ENCODE peak calls at places on chromosomes 3 and 15, in eight cellular contexts. R, A, Z, P, H, S, D and G are unnamed samples.

GRCh38 chr15:85752591-85752990 is 42.1 kb downstream of the KLHL25 start:
- DNase-seq in S (no peak), D (no peak), A (peak), Z (no peak), H (no peak), P (peak), R (no peak), G (peak)

GRCh38 chr3:197009532-197010019 is 20.0 kb downstream of the MELTF start:
- DNase-seq in D (no peak), P (no peak), R (no peak), Z (no peak), H (no peak), A (no peak), S (no peak), G (no peak)

GRCh38 chr3:136350132-136350531 is 100.0 kb downstream of the PCCB start:
- DNase-seq in H (no peak), S (peak), R (peak), Z (peak), D (no peak), A (no peak), P (peak), G (no peak)

GRCh38 chr3:120177151-120177550 is 82.9 kb upstream of the GSK3B start:
- DNase-seq in D (peak), A (no peak), P (no peak), Z (peak), R (peak), H (peak), S (peak), G (no peak)

GRCh38 chr3:153099131-153099530 is 62.9 kb upstream of the RAP2B start:
- DNase-seq in P (no peak), D (no peak), S (no peak), Z (no peak), A (no peak), H (no peak), R (no peak), G (no peak)

GRCh38 chr3:38168151-38168987 is 3.0 kb downstream of the OXSR1 start:
- DNase-seq in P (no peak), S (peak), A (no peak), R (no peak), D (no peak), Z (peak), H (no peak), G (no peak)

GRCh38 chr3:65665922-65666321 is 372.8 kb downstream of the MAGI1 start:
- DNase-seq in Z (no peak), S (no peak), H (no peak), P (no peak), R (no peak), A (no peak), D (no peak), G (no peak)

GRCh38 chr3:147775411-147775810 is 366.2 kb downstream of the ZIC1 start:
- DNase-seq in P (no peak), S (no peak), R (no peak), H (no peak), D (no peak), A (no peak), Z (no peak), G (no peak)

GRCh38 chr3:102090646-102091045 is 241.3 kb downstream of the NFKBIZ start:
- DNase-seq in R (no peak), D (no peak), Z (no peak), A (no peak), P (no peak), S (peak), H (no peak), G (no peak)
- H3K27ac ChIP-seq in R (peak), D (no peak), Z (no peak), A (peak), P (no peak), S (no peak), H (no peak), G (no peak)

GRCh38 chr15:80323285-80323684 is 71.3 kb upstream of the CTXND1 start:
- DNase-seq in S (no peak), Z (no peak), H (no peak), A (no peak), P (no peak), D (no peak), R (no peak), G (no peak)
- TF ChIP-seq CTCF in S (no peak), Z (peak), H (no peak), A (no peak), P (no peak), D (no peak), R (no peak), G (no peak)

GRCh38 chr15:60004019-60004845 is at the start of gene FOXB1:
- DNase-seq in D (no peak), A (no peak), S (no peak), H (no peak), Z (no peak), R (peak), P (no peak), G (no peak)

GRCh38 chr15:60001642-60002527 is 2.2 kb upstream of the FOXB1 start:
- DNase-seq in D (no peak), H (no peak), S (no peak), P (no peak), Z (no peak), A (no peak), R (no peak), G (no peak)

GRCh38 chr15:60003243-60004018 is 680 bp upstream of the FOXB1 start:
- DNase-seq in D (no peak), S (no peak), P (no peak), A (no peak), H (no peak), R (no peak), Z (no peak), G (no peak)

GRCh38 chr15:60000824-60001641 is 3.1 kb upstream of the FOXB1 start:
- DNase-seq in P (no peak), H (no peak), S (no peak), D (no peak), Z (no peak), R (no peak), A (no peak), G (no peak)

DNA sequence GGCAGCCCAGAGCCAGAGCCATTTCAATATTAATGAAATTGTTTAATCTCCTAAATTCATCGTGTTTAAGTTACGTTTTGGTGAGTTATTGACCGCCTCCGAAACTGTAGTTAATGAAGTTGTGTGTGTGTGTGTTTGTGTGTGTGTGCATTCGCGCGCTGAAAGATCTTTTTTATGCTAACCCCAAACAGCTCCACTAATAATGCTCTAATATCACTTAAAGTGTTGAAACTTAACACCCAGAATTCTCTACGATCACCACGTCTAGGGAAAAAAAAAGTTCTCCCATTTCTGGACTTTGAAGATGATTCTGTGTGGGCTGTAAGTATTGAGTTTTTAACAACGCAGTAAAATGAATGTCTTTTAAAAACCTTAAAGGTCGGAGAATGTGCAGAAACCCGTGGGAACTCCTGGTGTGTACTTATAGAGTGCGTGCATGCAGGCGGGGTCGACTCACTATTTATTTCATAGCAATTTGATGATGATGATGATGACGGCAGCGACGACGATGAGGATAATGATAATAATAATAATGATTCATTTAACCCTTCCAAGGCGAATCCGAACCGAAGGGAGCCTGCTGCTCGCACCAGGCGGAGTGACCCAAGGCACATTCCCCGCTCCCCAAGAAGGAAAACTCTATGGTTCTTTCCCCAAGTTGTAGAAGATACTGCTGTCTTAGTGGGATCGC is 1.4 kb upstream of the FOXB1 start:
- DNase-seq in D (no peak), A (no peak), R (no peak), H (no peak), P (no peak), S (peak), Z (no peak), G (no peak)
- H3K4me3 ChIP-seq in D (no peak), A (no peak), R (no peak), H (no peak), P (no peak), S (no peak), Z (no peak), G (no peak)

DNA sequence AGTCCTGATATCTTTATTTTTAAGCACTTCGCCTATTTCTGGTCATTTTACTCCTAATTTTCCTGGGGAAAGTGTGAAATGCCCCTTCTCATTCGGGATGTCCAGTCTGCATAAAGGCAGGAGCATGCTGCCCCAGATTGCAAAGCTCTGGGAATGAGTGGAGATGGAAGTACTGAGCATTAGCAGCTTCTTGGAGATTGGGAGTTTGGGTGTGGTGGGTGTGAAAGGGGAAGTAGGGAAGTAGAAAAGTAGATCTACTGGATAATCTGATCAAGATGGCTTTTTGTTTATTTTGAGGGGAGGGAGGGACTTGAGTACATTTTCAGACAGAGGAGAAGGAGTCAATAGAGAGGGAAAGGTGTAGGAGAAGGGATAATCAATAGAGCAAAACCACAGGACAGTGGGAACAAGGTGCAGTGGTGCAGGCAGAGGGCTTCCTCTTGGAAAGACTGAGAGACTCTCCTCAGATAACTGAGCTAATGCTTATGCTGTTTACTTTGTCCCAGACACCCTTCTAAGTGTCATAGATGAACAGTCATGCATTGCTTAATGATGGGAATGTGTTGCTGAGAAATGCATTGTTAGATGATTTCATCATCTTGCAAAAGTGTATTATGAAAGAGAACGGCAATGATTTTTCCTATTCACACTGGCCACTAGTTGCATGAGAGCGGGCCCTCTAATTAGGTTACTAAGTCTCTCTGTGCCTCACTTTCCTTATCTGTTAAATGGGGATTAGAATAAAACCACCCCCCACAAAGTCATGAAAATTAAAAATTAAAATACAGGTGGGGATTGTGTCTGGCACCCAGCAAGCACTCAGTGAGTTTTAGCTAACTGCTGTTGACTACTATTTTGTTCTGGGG is 45.5 kb downstream of the PHLDB2 start:
- DNase-seq in H (no peak), D (no peak), R (peak), P (no peak), A (no peak), S (peak), Z (peak), G (no peak)
- H3K27ac ChIP-seq in H (no peak), D (peak), R (peak), P (no peak), A (no peak), S (no peak), Z (no peak), G (peak)

GRCh38 chr15:98142584-98142983 is 182.1 kb downstream of the ARRDC4 start:
- DNase-seq in Z (no peak), D (no peak), A (no peak), P (no peak), S (no peak), R (no peak), H (no peak), G (no peak)
- TF ChIP-seq CTCF in Z (no peak), D (no peak), A (no peak), P (no peak), S (no peak), R (no peak), H (no peak), G (no peak)

DNA sequence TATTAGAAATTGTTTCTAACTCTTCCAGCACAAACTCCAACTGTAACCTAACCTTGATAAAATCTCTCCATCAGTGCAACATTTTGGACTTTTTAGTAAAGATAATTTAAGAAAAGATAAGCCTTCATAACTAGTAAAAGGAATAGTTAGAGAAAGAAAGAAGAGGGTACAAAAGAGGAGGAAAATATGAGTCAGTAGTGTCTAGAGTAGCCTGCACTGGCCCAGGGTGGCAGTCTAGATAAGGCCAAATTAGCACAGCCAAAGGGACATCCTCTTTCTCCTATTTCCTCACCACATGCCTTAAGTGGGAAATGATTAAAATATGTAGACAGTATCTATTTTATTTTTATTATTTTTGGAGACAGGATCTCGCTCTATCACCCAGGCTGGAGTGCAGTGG is 3.7 kb downstream of the PROS1 start:
- DNase-seq in H (no peak), A (no peak), Z (peak), P (no peak), S (no peak), R (no peak), D (no peak), G (no peak)
- H3K4me3 ChIP-seq in H (no peak), A (no peak), Z (no peak), P (no peak), S (no peak), R (no peak), D (no peak), G (no peak)

DNA sequence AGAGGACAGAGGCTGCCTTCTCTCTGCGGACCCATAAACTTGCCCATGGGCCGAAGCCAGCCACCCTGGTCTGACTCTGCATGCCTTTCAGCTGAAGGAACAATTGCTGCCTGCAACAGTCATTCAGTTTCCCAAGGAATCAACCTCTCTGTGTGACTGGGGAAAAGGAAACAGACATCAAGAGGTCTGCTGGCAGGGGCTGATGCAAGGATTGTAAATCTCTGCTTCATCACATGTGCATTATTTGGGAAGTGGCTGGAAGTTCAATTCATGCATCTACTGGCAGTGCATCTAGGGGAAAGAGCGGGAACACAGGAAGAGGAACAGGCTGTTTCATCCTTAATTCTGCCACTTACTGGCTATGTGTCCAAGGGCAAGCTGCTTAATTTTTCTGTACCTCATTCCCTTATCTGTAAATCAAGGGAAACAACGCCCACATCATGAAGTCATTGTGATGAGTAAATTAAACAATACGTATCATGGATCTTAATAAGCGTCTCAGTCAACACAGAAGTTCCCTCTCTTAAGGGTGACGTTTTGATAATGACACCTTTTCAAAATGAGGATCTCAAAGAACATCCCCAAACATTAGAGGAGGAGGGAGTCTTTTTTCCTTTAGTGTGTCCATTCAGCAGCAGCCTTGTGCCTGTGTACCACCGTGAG is 17.4 kb upstream of the ADPGK start:
- DNase-seq in D (no peak), Z (peak), A (no peak), H (no peak), R (no peak), P (no peak), S (peak), G (no peak)
- H3K27ac ChIP-seq in D (no peak), Z (no peak), A (no peak), H (no peak), R (no peak), P (no peak), S (no peak), G (no peak)